ENCODE peak calls at places on chromosome 4, in eight cellular contexts. O is SK-N-SH, S is HCT116, L is GM23248, U is PC-3, K is GM23338, F is MM.1S, T is hepatocyte. B is an unnamed sample. For H3K9me2, the result is how much of the 10 kb centered on the place peaks cover.

GRCh38 chr4:68180858-68181531 is 51.3 kb upstream of the TMPRSS11F start:
- DNase-seq in F (no peak), U (peak), O (no peak), S (no peak), T (no peak), L (peak), K (no peak), B (no peak)

GRCh38 chr4:89769856-89770255 is 67.1 kb downstream of the SNCA start:
- DNase-seq in T (no peak), U (no peak), K (no peak), F (no peak), L (no peak), O (no peak), S (no peak), B (no peak)

GRCh38 chr4:121278811-121279368 is 101.9 kb downstream of the QRFPR start:
- DNase-seq in K (no peak), O (no peak), F (no peak), S (no peak), L (peak), T (peak), U (no peak), B (no peak)

GRCh38 chr4:10783351-10783750 is 98.8 kb upstream of the CLNK start:
- DNase-seq in U (peak), T (peak), F (no peak), O (no peak), S (no peak), K (no peak), L (peak), B (no peak)

GRCh38 chr4:21327976-21328700 is 620.4 kb downstream of the KCNIP4 start:
- DNase-seq in L (no peak), O (no peak), F (no peak), S (no peak), K (no peak), U (no peak), T (no peak), B (no peak)

GRCh38 chr4:109155112-109155511 is 147.3 kb downstream of the COL25A1 start:
- DNase-seq in K (no peak), O (no peak), F (no peak), T (no peak), L (no peak), U (no peak), S (no peak), B (no peak)

GRCh38 chr4:107666134-107666533 is 53.9 kb downstream of the PAPSS1 start:
- DNase-seq in S (no peak), K (no peak), U (peak), L (peak), F (no peak), O (peak), T (peak), B (peak)

GRCh38 chr4:74015126-74015780 is 16.8 kb upstream of the CXCL5 start:
- DNase-seq in K (no peak), T (no peak), O (no peak), L (no peak), U (no peak), S (no peak), F (no peak), B (no peak)

GRCh38 chr4:6011686-6012085 is 6.5 kb downstream of the C4orf50 start:
- DNase-seq in T (no peak), F (no peak), U (no peak), L (no peak), S (no peak), O (peak), K (no peak), B (no peak)

DNA sequence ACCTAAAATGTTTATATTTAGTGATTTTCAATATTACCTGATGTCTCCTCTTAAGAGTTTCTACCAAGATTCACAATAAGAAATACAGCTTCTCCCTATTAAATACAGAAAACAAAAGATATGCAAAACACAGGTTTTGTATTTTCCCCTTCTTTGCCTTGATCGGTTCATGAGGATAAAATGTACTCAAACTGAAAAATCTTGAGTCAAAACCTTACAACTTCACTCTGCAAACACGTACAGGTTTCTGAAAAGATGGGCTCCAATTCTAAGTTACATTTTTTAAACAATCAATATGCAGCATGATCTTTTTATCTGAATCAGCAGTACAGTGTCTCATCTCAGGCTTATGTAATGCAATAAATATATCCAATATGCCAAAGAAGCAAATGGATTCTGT is 3.4 kb downstream of the MAPK10 start:
- DNase-seq in O (no peak), S (no peak), U (no peak), L (no peak), F (no peak), T (no peak), K (no peak), B (no peak)
- TF ChIP-seq EZH2phosphoT487 in O (no peak), S (no peak), U (no peak), L (no peak), F (no peak), T (no peak), K (no peak), B (no peak)

DNA sequence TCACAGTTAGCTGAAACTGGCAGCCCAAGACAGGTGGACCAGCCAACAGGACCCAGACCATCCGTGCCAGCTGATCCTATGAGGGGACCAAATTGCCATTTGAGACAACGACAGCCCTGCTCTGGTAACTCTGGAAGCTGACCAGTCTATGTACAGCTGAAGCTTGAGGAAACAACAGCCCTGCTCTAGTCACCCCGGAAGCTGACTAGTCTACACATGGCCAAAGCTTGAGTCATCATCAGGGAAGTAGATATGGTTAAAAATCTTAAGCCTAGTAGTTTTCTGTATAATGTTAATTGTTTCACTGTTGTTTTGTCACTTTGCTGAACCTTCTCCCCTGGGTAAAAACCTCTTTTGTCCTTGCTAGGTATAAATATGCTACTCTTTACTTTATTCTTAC is 905.4 kb upstream of the NDST4 start:
- DNase-seq in L (no peak), O (no peak), U (peak), S (no peak), K (no peak), T (no peak), F (no peak), B (no peak)
- H3K9me2 ChIP-seq in L (under half), O (under half), U (under half), S (under half), K (under half), T (under half), F (under half), B (under half)

DNA sequence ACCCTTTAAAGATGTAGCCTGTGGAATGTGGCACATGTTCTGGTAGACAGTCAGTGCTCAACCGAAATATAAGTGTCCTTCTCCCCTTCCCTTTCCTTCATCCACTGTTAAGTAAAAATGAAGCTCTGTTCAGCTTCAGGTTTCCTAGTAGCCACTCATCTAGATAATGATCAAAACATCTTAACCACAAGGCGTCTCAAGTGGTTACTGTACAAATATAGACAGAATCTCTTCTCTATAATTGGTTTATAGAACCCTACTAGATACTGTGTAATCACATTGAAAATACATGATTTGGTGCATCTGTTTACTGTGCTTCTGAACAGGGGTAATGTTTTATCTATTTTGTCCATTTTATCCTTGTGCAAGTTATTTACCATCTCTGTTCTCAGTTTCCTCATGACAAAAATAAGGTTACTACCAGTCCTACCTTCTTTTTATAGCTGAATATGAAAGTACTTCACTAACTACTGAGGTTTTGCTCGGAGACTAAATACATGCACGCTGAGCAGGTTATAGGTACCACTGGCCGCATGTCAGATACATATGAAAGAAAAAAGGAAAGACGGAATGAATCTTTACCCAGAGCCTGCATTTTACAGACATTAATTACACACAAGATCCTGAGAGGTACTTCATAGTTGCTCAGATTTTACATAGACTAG is 20.3 kb upstream of the SLC25A4 start:
- DNase-seq in F (peak), U (peak), K (no peak), T (no peak), O (no peak), L (no peak), S (no peak), B (no peak)
- TF ChIP-seq EZH2phosphoT487 in F (no peak), U (no peak), K (no peak), T (no peak), O (no peak), L (no peak), S (no peak), B (no peak)

DNA sequence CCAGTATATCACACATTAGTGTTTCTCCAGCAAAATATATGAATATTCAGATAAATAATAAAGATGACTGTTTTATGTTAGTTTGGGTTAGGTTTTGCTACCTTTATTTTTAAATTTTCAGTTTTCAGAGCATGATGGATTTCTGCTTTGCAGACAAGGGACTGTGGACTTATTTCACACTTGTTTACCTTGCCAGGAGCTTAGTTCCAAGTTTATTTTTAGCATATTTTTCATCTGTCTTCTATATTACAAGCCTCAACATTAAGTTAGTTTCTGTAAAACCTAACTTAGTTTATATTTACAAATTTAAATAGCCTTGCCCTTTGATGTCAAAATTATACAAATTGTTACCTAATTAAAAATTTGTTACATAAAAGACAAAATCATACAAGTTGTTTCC is 163.4 kb downstream of the FBXW7 start:
- DNase-seq in S (no peak), L (no peak), U (no peak), T (no peak), F (no peak), O (no peak), K (no peak), B (no peak)
- H3K9me2 ChIP-seq in S (under half), L (under half), U (under half), T (under half), F (under half), O (under half), K (under half), B (under half)

GRCh38 chr4:95209942-95210341 is 338.8 kb downstream of the UNC5C start:
- DNase-seq in O (no peak), T (no peak), S (no peak), U (no peak), L (no peak), F (no peak), K (no peak), B (no peak)

GRCh38 chr4:95204873-95205272 is 343.9 kb downstream of the UNC5C start:
- DNase-seq in K (peak), L (peak), F (no peak), T (no peak), O (no peak), S (peak), U (peak), B (peak)

DNA sequence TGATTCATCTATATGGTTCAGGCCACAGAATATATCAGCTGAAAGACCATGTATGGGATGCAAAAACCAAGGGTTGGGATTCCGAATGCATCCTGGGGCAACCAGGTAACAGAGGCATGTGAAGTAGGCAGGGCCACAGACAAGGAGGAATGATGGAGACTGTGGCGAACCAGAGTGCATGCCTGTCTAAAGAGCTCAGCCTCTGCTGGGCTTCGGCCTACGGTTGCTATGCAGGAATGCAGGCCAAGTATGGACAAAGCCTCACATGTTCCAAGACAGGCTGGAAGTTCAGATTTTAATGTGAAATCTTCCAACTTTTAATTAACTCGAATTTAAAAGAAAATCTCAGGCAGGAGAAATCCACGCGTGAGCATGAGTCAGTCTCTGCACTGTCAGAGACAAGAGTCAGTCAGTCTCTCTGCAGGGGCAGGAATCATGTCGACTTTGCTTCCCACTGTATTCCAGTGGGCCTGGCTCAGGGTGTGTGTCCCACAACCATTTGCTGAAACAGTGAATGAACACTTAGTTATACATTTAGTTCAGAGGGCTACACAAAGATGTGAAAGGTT is 344.4 kb downstream of the UNC5C start:
- DNase-seq in T (no peak), L (peak), K (peak), O (no peak), S (no peak), U (no peak), F (no peak), B (no peak)
- TF ChIP-seq EZH2phosphoT487 in T (no peak), L (no peak), K (no peak), O (no peak), S (no peak), U (no peak), F (no peak), B (no peak)

DNA sequence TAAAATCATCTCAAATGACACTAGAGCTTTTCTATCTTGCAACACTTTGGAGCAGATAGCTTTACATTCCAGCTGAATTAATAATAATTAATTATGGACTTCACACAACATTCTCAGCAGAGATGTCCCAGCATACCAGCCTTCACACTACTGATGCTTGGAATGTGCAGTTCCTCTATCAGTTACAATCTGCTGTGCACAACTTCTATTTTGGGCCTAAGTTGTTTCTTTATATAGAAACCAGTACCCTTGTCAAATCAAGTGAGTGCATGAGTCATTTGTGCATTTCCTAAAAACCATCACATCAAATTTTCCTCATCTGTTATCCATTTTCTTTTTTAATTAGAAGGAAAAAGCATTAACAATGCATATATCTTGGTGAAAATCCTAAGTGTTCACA is 8.8 kb upstream of the RASL11B start:
- DNase-seq in S (no peak), T (no peak), U (no peak), K (no peak), O (no peak), L (peak), F (no peak), B (no peak)
- H3K9me2 ChIP-seq in S (under half), T (under half), U (under half), K (under half), O (under half), L (under half), F (under half), B (under half)

GRCh38 chr4:142353149-142353738 is 492.9 kb downstream of the INPP4B start:
- DNase-seq in T (peak), F (peak), O (no peak), K (peak), S (peak), U (peak), L (peak), B (peak)

GRCh38 chr4:142356118-142356759 is 489.9 kb downstream of the INPP4B start:
- DNase-seq in K (no peak), T (no peak), O (no peak), U (no peak), F (no peak), S (no peak), L (no peak), B (no peak)

GRCh38 chr4:142355417-142355930 is 490.6 kb downstream of the INPP4B start:
- DNase-seq in F (no peak), T (no peak), O (no peak), U (no peak), L (no peak), S (no peak), K (no peak), B (no peak)

GRCh38 chr4:142354041-142354440 is 492.1 kb downstream of the INPP4B start:
- DNase-seq in K (no peak), F (no peak), U (peak), O (no peak), L (peak), T (no peak), S (no peak), B (no peak)

GRCh38 chr4:142354794-142355416 is 491.2 kb downstream of the INPP4B start:
- DNase-seq in F (no peak), U (peak), K (no peak), S (no peak), O (no peak), L (no peak), T (no peak), B (no peak)
- TF ChIP-seq EZH2phosphoT487 in F (no peak), U (no peak), K (no peak), S (no peak), O (no peak), L (no peak), T (no peak), B (no peak)

DNA sequence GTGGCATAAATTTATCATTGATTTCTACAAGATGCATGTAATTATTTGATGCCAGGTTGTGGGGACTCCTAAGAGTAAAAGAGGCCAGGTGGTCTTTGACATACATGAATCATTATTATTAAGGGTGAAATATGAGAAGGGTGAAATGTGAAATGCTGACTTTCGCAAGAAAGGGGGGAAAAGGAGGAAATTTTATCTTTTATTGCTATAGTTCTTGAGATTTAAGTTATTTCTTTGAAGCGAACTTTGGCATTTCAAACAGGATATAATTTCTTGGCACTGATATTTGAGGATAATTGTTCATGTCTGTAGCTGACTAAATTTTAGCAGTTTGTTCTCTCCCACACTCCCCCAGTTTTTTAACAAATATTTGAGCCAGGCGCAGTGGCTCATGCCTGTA is 80.1 kb downstream of the TMEM131L start:
- DNase-seq in U (no peak), F (no peak), L (no peak), K (no peak), T (no peak), S (no peak), O (no peak), B (no peak)
- H3K9me2 ChIP-seq in U (under half), F (under half), L (under half), K (under half), T (under half), S (under half), O (under half), B (under half)

B was measured in OCI-LY7.